ENCODE peak calls at places on chromosomes 2 and 18, in six cellular contexts. Q is D341Med, X is NCI-H524, T is mesenchymal stem cell, O is glutamatergic neuron, R is fibroblast of the conjunctiva. W is an unnamed sample.

GRCh38 chr2:70069049-70069448 is 18.2 kb upstream of the PCBP1 start:
- DNase-seq in Q (no peak), T (no peak), R (no peak), O (no peak), X (no peak), W (no peak)

GRCh38 chr2:100422320-100422719 is 4.9 kb upstream of the CHST10 start:
- DNase-seq in O (peak), T (peak), R (no peak), Q (peak), X (peak), W (peak)

GRCh38 chr2:198873771-198874501 is 583.8 kb downstream of the SATB2 start:
- DNase-seq in O (no peak), X (no peak), T (no peak), Q (no peak), R (no peak), W (no peak)

GRCh38 chr2:38981670-38982357 is 92.1 kb downstream of the ARHGEF33 start:
- DNase-seq in R (no peak), X (peak), Q (no peak), T (no peak), O (no peak), W (no peak)

GRCh38 chr2:173590278-173590811 is 235.7 kb downstream of the CDCA7 start:
- DNase-seq in O (no peak), R (peak), Q (no peak), X (peak), T (peak), W (no peak)

GRCh38 chr2:233288663-233289062 is 19.0 kb upstream of the SAG start:
- DNase-seq in Q (no peak), O (no peak), R (no peak), T (peak), X (no peak), W (no peak)

GRCh38 chr2:27249077-27249890 is 13.6 kb downstream of the SLC30A3 start:
- DNase-seq in T (no peak), O (no peak), X (no peak), R (no peak), Q (no peak), W (no peak)

GRCh38 chr18:9741461-9741820 is 33.3 kb downstream of the RAB31 start:
- DNase-seq in R (no peak), T (no peak), X (no peak), O (no peak), Q (no peak), W (peak)

GRCh38 chr2:9914384-9915065 is 37.0 kb upstream of the GRHL1 start:
- DNase-seq in Q (no peak), X (no peak), O (peak), R (peak), T (peak), W (no peak)

GRCh38 chr2:130756041-130756720 is 841 bp downstream of the AMER3 start:
- DNase-seq in T (no peak), R (no peak), Q (peak), X (peak), O (peak), W (peak)

GRCh38 chr18:3463052-3463451 is 13.1 kb downstream of the TGIF1 start:
- DNase-seq in Q (no peak), R (no peak), T (no peak), X (no peak), O (no peak), W (no peak)

GRCh38 chr2:207792244-207792785 is 22.6 kb upstream of the FZD5 start:
- DNase-seq in O (no peak), T (peak), Q (no peak), X (no peak), R (peak), W (peak)

GRCh38 chr2:94872088-94872618 is 923 bp downstream of the TEKT4 start:
- DNase-seq in O (peak), R (no peak), Q (no peak), X (peak), T (no peak), W (peak)

GRCh38 chr2:172783091-172783898 is 47.6 kb downstream of the RAPGEF4 start:
- DNase-seq in Q (no peak), X (no peak), T (peak), O (no peak), R (peak), W (peak)

GRCh38 chr2:33020883-33021282 is 74.1 kb downstream of the LTBP1 start:
- DNase-seq in R (no peak), X (no peak), T (peak), Q (no peak), O (no peak), W (no peak)

GRCh38 chr2:46584134-46584533 is 104.8 kb downstream of the TMEM247 start:
- DNase-seq in Q (no peak), R (no peak), O (no peak), X (no peak), T (no peak), W (no peak)

GRCh38 chr2:197360744-197361156 is 50.2 kb upstream of the ANKRD44 start:
- DNase-seq in Q (no peak), T (peak), R (peak), X (no peak), O (no peak), W (no peak)

GRCh38 chr2:54879598-54880355 is 156.3 kb downstream of the EML6 start:
- DNase-seq in Q (peak), R (no peak), T (no peak), X (peak), O (no peak), W (peak)

GRCh38 chr2:45390856-45391255 is 220.2 kb downstream of the SRBD1 start:
- DNase-seq in Q (no peak), R (no peak), T (no peak), X (no peak), O (no peak), W (no peak)

GRCh38 chr2:237341872-237342271 is 72.1 kb downstream of the COL6A3 start:
- DNase-seq in T (peak), Q (no peak), R (no peak), X (no peak), O (no peak), W (no peak)

GRCh38 chr2:74333175-74333574 is 10.0 kb downstream of the SLC4A5 start:
- DNase-seq in O (peak), X (peak), R (peak), T (peak), Q (peak), W (no peak)

GRCh38 chr2:103123516-103123915 is 361.7 kb downstream of the TMEM182 start:
- DNase-seq in R (no peak), T (no peak), O (no peak), X (no peak), Q (no peak), W (no peak)

GRCh38 chr2:165401285-165401852 is 68.1 kb upstream of the CSRNP3 start:
- DNase-seq in X (peak), O (no peak), R (peak), Q (peak), T (peak), W (peak)

W was measured in retina.